ENCODE peak calls at places on chromosome X, in four cellular contexts. U is CD4-positive, alpha-beta T cell; I is A549; Z is left lung. T is an unnamed sample.

GRCh38 chrX:24229400-24229879 is 79.9 kb downstream of the ZFX start:
- DNase-seq in Z (no peak), U (no peak), I (no peak), T (no peak)

GRCh38 chrX:80765226-80765625 is 44.5 kb downstream of the BRWD3 start:
- DNase-seq in I (no peak), U (no peak), Z (no peak), T (no peak)

GRCh38 chrX:21847342-21847741 is 7.9 kb downstream of the MBTPS2 start:
- DNase-seq in I (no peak), U (no peak), Z (no peak), T (no peak)

GRCh38 chrX:30957753-30958152 is 68.7 kb upstream of the TAB3 start:
- DNase-seq in U (no peak), Z (no peak), I (peak; percentile 5), T (no peak)

GRCh38 chrX:150893936-150894335 is 4.5 kb downstream of the CD99L2 start:
- DNase-seq in U (no peak), I (no peak), Z (no peak), T (no peak)

GRCh38 chrX:119871245-119871598 is 311 bp downstream of the RNF113A start:
- DNase-seq in U (no peak), Z (peak; percentile 33), I (no peak), T (no peak)

GRCh38 chrX:37825225-37825842 is 22.0 kb downstream of the DYNLT3 start:
- DNase-seq in U (peak; percentile 35), I (peak; percentile 10), Z (no peak), T (peak; percentile 30)

GRCh38 chrX:46961097-46961496 is 48.9 kb downstream of the JADE3 start:
- DNase-seq in Z (no peak), I (no peak), U (no peak), T (no peak)

GRCh38 chrX:107146670-107147069 is 28.0 kb upstream of the RBM41 start:
- DNase-seq in Z (no peak), U (no peak), I (no peak), T (no peak)

GRCh38 chrX:3295731-3296130 is 50.7 kb downstream of the MXRA5 start:
- DNase-seq in U (no peak), I (peak; percentile 14), Z (no peak), T (no peak)

GRCh38 chrX:16484338-16484737 is 165.6 kb upstream of the S100G start:
- DNase-seq in Z (no peak), I (no peak), U (peak; percentile 6), T (no peak)

GRCh38 chrX:94057385-94057784 is 383.4 kb downstream of the FAM133A start:
- DNase-seq in Z (no peak), I (no peak), U (no peak), T (no peak)

GRCh38 chrX:82127228-82128123 is 925.6 kb downstream of the SH3BGRL start:
- DNase-seq in I (no peak), Z (no peak), U (no peak), T (no peak)

GRCh38 chrX:53795583-53795982 is 109.1 kb upstream of the HUWE1 start:
- DNase-seq in U (no peak), I (no peak), Z (no peak), T (no peak)

GRCh38 chrX:118038614-118039365 is 77.8 kb downstream of the KLHL13 start:
- DNase-seq in Z (no peak), U (no peak), I (no peak), T (no peak)

GRCh38 chrX:17441965-17442364 is 67.0 kb downstream of the NHS start:
- DNase-seq in U (no peak), Z (no peak), I (no peak), T (no peak)

GRCh38 chrX:19183777-19184485 is 61.7 kb upstream of the ADGRG2 start:
- DNase-seq in U (no peak), Z (no peak), I (no peak), T (no peak)

GRCh38 chrX:9355739-9356138 is 109.1 kb upstream of the TBL1X start:
- DNase-seq in Z (no peak), U (no peak), I (no peak), T (peak; percentile 22)

GRCh38 chrX:140360284-140360683 is 144.6 kb downstream of the SOX3 start:
- DNase-seq in I (no peak), U (no peak), Z (no peak), T (no peak)

GRCh38 chrX:16320765-16321355 is 153.6 kb downstream of the MAGEB17 start:
- DNase-seq in I (no peak), Z (no peak), U (no peak), T (no peak)

DNA sequence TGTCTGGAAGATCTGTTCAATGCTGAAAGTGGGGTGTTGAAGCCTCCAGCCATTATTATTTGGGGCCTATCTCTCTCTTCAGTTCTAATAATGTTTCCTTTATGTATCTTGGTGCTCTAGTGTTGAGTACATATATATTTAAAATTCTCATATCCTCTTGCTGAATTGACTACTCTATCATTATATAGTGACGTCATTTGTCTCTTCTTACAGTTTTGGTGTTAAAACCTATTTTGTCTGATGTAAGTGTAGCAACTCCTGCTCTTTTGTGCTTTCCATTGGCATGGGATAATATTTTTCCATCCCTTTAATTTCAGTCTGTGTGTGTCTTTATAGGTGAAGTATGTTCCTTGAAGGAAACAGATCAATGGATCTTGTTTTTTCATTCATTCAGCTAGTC is 446.0 kb downstream of the FAM47A start:
- DNase-seq in Z (no peak), U (no peak), I (no peak), T (no peak)
- TF ChIP-seq CTCF in Z (no peak), U (no peak), I (no peak), T (no peak)

GRCh38 chrX:133937022-133937421 is 48.4 kb downstream of the GPC3 start:
- DNase-seq in I (no peak), U (no peak), Z (no peak), T (no peak)
- TF ChIP-seq CTCF in I (no peak), U (no peak), Z (no peak), T (no peak)

DNA sequence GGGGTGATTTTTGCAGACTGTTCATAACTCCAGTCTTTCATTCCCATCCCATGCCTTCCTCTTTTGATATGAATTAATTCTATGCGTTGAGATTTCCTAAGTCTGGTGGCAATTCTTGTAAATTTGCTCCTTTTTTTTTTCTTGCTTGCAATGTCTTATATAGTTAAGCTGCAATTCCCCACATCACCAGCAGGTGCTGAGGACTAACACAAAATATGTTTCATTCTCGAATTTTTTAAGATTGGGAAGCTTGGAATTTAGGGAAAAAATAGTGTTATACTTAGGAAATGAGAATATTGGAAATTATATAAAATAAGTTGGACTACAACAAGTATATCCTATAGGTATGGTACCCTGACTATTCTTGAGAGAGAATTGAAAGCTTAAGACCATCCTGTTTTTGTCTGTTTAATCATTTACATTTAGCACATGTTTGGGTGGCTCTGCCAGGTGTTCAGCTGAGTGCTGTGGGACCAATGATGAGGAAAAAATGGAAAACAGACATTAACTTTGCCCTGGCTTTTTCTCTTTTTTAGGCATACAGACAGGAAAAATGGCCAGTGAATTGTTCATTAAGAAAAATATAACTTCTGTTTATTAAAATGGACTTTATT is 30.2 kb downstream of the AFF2 start:
- DNase-seq in U (no peak), I (no peak), Z (no peak), T (no peak)
- TF ChIP-seq CTCF in U (peak; percentile 56), I (no peak), Z (peak; percentile 58), T (peak; percentile 72)

DNA sequence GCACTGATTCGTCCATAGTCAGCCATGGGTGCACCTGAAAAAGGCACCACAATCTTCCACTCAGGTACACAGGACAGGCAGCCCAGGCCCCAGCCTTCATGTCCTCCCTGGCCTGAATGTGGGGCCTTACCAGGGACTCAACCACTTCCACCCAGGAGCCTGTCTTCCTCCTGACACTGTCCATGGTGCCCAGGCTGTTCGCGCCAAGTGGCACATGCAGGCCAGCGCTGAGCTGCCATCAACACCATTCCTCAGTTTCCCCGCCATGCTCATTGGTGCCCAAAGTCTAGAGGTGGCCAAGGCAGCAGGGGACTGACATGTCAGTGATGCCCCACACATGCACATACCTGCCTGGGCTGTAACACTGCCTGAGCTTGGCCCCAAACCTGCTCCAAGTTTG is 322.2 kb upstream of the POU3F4 start:
- DNase-seq in U (no peak), Z (no peak), I (no peak), T (no peak)
- TF ChIP-seq CTCF in U (no peak), Z (no peak), I (no peak), T (no peak)

DNA sequence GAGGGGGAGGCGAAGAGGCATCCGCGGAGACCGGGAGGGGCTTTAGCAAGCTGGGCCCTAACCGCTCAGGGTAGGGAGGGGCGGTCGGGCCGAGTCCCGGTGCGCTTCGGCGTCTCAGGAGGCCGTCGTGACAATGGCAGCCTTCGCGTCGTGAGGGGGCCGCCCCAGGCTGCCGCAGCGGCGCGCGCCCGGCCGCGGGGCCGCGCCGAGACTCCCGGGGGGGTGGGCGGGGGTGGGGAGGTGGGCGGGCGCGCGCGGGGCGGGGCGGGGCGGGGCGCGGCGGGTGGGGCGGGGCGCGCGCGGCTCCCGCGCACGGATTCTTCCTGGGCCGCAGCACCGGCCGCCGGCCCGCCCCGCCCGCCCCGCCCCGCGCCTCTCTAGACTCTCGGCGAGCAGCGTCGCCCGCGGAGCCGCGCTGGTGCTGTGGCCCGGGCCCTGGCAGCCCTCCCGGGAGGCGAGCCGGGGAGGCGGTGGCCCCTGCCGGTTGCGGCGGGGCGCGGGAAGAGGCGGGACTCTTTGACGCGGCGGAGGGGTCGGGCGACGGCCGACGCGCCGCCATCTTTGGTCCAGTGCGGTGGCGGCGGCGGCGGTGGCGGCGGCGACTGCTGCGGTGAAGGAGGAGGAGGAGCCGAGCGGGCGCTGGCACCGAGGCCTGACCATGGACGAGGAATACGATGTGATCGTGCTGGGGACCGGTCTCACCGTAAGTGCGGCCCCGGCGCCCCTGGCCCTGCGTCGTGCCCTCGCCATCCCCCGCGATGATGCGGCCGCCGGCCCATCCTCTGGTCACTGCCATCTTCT is at the start of gene GDI1:
- DNase-seq in Z (no peak), I (peak; percentile 58), U (peak; percentile 52), T (peak; percentile 67)
- TF ChIP-seq CTCF in Z (no peak), I (no peak), U (no peak), T (no peak)

GRCh38 chrX:43269201-43269600 is 386.9 kb upstream of the MAOA start:
- DNase-seq in Z (no peak), I (no peak), U (no peak), T (no peak)
- TF ChIP-seq CTCF in Z (no peak), I (no peak), U (no peak), T (no peak)

GRCh38 chrX:40576291-40576690 is 4.5 kb upstream of the ATP6AP2 start:
- DNase-seq in U (no peak), Z (no peak), I (no peak), T (no peak)

GRCh38 chrX:40571600-40571999 is 9.2 kb upstream of the ATP6AP2 start:
- DNase-seq in Z (no peak), U (no peak), I (no peak), T (no peak)

GRCh38 chrX:40578039-40578438 is 2.7 kb upstream of the ATP6AP2 start:
- DNase-seq in U (no peak), Z (no peak), I (no peak), T (no peak)

GRCh38 chrX:40570346-40571093 is 10.2 kb upstream of the ATP6AP2 start:
- DNase-seq in I (no peak), Z (no peak), U (no peak), T (no peak)

GRCh38 chrX:40573763-40574162 is 7.0 kb upstream of the ATP6AP2 start:
- DNase-seq in U (no peak), I (no peak), Z (no peak), T (no peak)
- TF ChIP-seq CTCF in U (peak; percentile 21), I (peak; percentile 67), Z (peak; percentile 37), T (no peak)